ENCODE peak calls at places on chromosomes 4 and X, in seven cellular contexts. K is HepG2, G is EL, D is astrocyte of the spinal cord, C is amniotic stem cell, H is activated T-cell treated with anti-CD3 and anti-CD28 coated beads for 1 hour, A is chondrocyte. B is an unnamed sample.

GRCh38 chr4:73711989-73712388 is 28.4 kb upstream of the CXCL8 start:
- DNase-seq in C (no peak), H (no peak), G (no peak), D (no peak), A (no peak), K (no peak), B (peak; percentile 46)

GRCh38 chr4:123055943-123056342 is 133.5 kb upstream of the NUDT6 start:
- DNase-seq in A (no peak), D (peak; percentile 8), H (no peak), C (no peak), G (peak; percentile 57), K (no peak), B (no peak)

GRCh38 chrX:153827903-153828302 is 2.4 kb downstream of the PDZD4 start:
- DNase-seq in D (no peak), C (no peak), H (no peak), G (no peak), K (no peak), A (no peak), B (no peak)

GRCh38 chr4:85475631-85476233 is 782 bp downstream of the ARHGAP24 start:
- DNase-seq in C (no peak), D (peak; percentile 33), A (no peak), G (peak; percentile 26), H (no peak), K (no peak), B (no peak)

GRCh38 chr4:53555111-53555510 is 36.2 kb downstream of the LNX1 start:
- DNase-seq in K (no peak), D (no peak), C (no peak), H (no peak), A (no peak), G (no peak), B (peak; percentile 16)

GRCh38 chrX:43745938-43746721 is 90.0 kb downstream of the MAOA start:
- DNase-seq in C (no peak), K (no peak), H (no peak), A (no peak), G (peak; percentile 0), D (peak; percentile 7), B (no peak)

GRCh38 chr4:17491196-17491595 is 20.7 kb downstream of the QDPR start:
- DNase-seq in C (no peak), D (no peak), G (no peak), K (no peak), A (no peak), H (no peak), B (no peak)

GRCh38 chrX:132022115-132022862 is 813 bp upstream of the STK26 start:
- DNase-seq in D (peak; percentile 5), C (no peak), H (no peak), A (peak; percentile 74), G (no peak), K (peak; percentile 2), B (peak; percentile 83)

GRCh38 chrX:113473418-113473817 is 632.8 kb upstream of the AMOT start:
- DNase-seq in D (no peak), C (no peak), G (no peak), A (no peak), H (no peak), K (no peak), B (no peak)

GRCh38 chrX:100721328-100721727 is 10.6 kb downstream of the SYTL4 start:
- DNase-seq in D (no peak), K (no peak), C (no peak), A (no peak), H (no peak), G (no peak), B (no peak)

GRCh38 chr4:153661215-153661822 is 22.8 kb upstream of the TLR2 start:
- DNase-seq in G (no peak), A (no peak), K (no peak), D (no peak), C (no peak), H (no peak), B (peak; percentile 59)

GRCh38 chr4:153931804-153932203 is 142.9 kb upstream of the SFRP2 start:
- DNase-seq in A (no peak), G (no peak), C (no peak), D (no peak), H (no peak), K (no peak), B (peak; percentile 22)

GRCh38 chr4:71498002-71498401 is 159.2 kb downstream of the SLC4A4 start:
- DNase-seq in D (no peak), G (peak; percentile 3), C (no peak), H (no peak), K (no peak), A (no peak), B (no peak)

GRCh38 chr4:58761563-58761962 is 1651.4 kb upstream of the IGFBP7 start:
- DNase-seq in G (no peak), H (no peak), A (no peak), C (no peak), K (no peak), D (no peak), B (no peak)

GRCh38 chrX:12446342-12447075 is 308.2 kb downstream of the FRMPD4 start:
- DNase-seq in A (no peak), D (peak; percentile 30), C (no peak), G (peak; percentile 86), K (no peak), H (no peak), B (no peak)

GRCh38 chrX:17635231-17635630 is 102.1 kb upstream of the SCML1 start:
- DNase-seq in K (no peak), G (no peak), D (peak; percentile 60), C (no peak), H (no peak), A (no peak), B (no peak)

GRCh38 chr4:99403380-99404194 is 31.6 kb downstream of the ADH7 start:
- DNase-seq in G (no peak), A (no peak), K (peak; percentile 94), H (no peak), C (no peak), D (peak; percentile 49), B (no peak)

GRCh38 chrX:23901805-23902204 is 5.9 kb downstream of the APOO start:
- DNase-seq in H (peak; percentile 13), K (peak; percentile 77), C (peak; percentile 32), A (no peak), G (peak; percentile 72), D (peak; percentile 78), B (peak; percentile 86)

GRCh38 chr4:143292858-143293257 is 43.8 kb upstream of the GAB1 start:
- DNase-seq in K (no peak), A (no peak), G (no peak), D (no peak), H (no peak), C (no peak), B (no peak)

B was measured in OCI-M1.